ENCODE peak calls at places on chromosomes 3 and 15, in ten cellular contexts. A is RWPE1, Y is progenitor cell of endocrine pancreas, U is mammary epithelial cell, P is PC-9, Q is transverse colon, G is pancreas, S is AG09309, J is AG04449, W is GM06990. T is an unnamed sample.

GRCh38 chr15:101048191-101049011 is 129.2 kb downstream of the LRRK1 start:
- DNase-seq in A (no peak), Y (peak; percentile 4), U (no peak), P (no peak), Q (peak; percentile 3), G (no peak), S (no peak), J (no peak), W (no peak), T (no peak)

GRCh38 chr3:179421500-179421899 is 29.8 kb downstream of the GNB4 start:
- DNase-seq in A (peak; percentile 20), Y (no peak), U (peak; percentile 15), P (no peak), Q (no peak), G (no peak), S (no peak), J (no peak), W (no peak), T (no peak)

GRCh38 chr3:10263549-10264363 is 15.5 kb downstream of the TATDN2 start:
- DNase-seq in A (peak; percentile 43), Y (no peak), U (peak; percentile 18), P (no peak), Q (peak; percentile 24), G (no peak), S (no peak), J (no peak), W (peak; percentile 24), T (peak; percentile 90)

GRCh38 chr3:188396251-188396650 is 242.3 kb downstream of the LPP start:
- DNase-seq in A (peak; percentile 42), Y (no peak), U (peak; percentile 41), P (no peak), Q (no peak), G (no peak), S (no peak), J (no peak), W (no peak), T (no peak)

GRCh38 chr3:134008630-134009156 is 21.0 kb downstream of the SLCO2A1 start:
- DNase-seq in A (peak; percentile 45), Y (no peak), U (peak; percentile 86), P (peak; percentile 72), Q (no peak), G (no peak), S (peak; percentile 67), J (peak; percentile 84), W (no peak), T (no peak)

GRCh38 chr3:107421170-107421792 is 44.0 kb downstream of the CCDC54 start:
- DNase-seq in A (peak; percentile 54), Y (no peak), U (peak; percentile 66), P (peak; percentile 76), Q (no peak), G (no peak), S (no peak), J (no peak), W (peak; percentile 45), T (peak; percentile 15)

GRCh38 chr15:78993931-78994530 is 49.2 kb upstream of the CTSH start:
- DNase-seq in A (no peak), Y (no peak), U (no peak), P (no peak), Q (no peak), G (no peak), S (no peak), J (no peak), W (no peak), T (no peak)

GRCh38 chr3:129616713-129617112 is 10.2 kb upstream of the PLXND1 start:
- DNase-seq in A (no peak), Y (no peak), U (peak; percentile 28), P (no peak), Q (no peak), G (no peak), S (no peak), J (no peak), W (no peak), T (no peak)

GRCh38 chr3:183988216-183988790 is 29.4 kb downstream of the ABCC5 start:
- DNase-seq in A (no peak), Y (no peak), U (no peak), P (no peak), Q (no peak), G (no peak), S (peak; percentile 52), J (peak; percentile 38), W (no peak), T (no peak)

GRCh38 chr15:56208185-56208584 is 35.5 kb downstream of the RFX7 start:
- DNase-seq in A (no peak), Y (no peak), U (no peak), P (no peak), Q (no peak), G (no peak), S (no peak), J (no peak), W (no peak), T (no peak)

GRCh38 chr3:125289429-125289828 is 76.9 kb upstream of the SLC12A8 start:
- DNase-seq in A (no peak), Y (no peak), U (no peak), P (no peak), Q (no peak), G (no peak), S (no peak), J (no peak), W (no peak), T (no peak)

GRCh38 chr3:107897471-107898180 is 193.2 kb downstream of the CD47 start:
- DNase-seq in A (no peak), Y (no peak), U (peak; percentile 33), P (peak; percentile 62), Q (no peak), G (no peak), S (peak; percentile 32), J (no peak), W (no peak), T (no peak)

GRCh38 chr15:57607570-57608000 is 15.9 kb downstream of the MYZAP start:
- DNase-seq in A (peak; percentile 83), Y (no peak), U (peak; percentile 75), P (peak; percentile 95), Q (peak; percentile 85), G (no peak), S (no peak), J (no peak), W (no peak), T (no peak)

DNA sequence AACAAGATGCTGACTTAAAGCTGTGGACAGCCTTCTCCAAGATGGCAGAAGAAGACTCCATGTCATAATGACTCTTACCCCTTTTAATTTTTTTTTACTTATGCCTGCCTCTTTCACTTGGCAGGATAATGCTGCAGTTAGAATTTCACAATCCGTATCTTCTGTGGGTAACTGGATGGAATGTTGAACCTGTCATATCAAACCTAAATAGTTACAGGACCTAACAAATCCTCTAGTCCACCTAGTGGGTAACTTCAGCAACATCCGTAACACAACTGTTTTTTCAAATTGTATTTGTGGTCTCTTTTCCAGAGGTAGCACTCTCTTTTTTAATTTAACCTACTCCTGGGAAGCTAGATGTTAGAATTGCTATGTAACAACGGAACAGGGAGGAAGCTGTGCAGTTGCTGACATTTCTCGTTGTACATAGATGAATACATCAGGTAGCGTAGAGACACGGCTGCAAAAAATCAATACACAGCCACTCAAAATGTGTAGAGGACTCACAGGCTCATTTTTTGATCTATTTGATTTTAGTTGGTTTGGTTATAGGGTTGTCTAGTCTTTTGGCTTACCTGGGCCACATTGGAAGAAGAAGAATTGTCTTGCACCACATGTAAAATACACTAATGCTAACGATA is 43.9 kb upstream of the TRPM1 start:
- DNase-seq in A (no peak), Y (no peak), U (peak; percentile 18), P (no peak), Q (no peak), G (no peak), S (peak; percentile 24), J (no peak), W (no peak), T (no peak)
- TF ChIP-seq CTCF in A (no peak), Y (peak; percentile 38), U (no peak), P (no peak), Q (no peak), G (no peak), S (peak; percentile 17), J (no peak), W (no peak), T (no peak)

DNA sequence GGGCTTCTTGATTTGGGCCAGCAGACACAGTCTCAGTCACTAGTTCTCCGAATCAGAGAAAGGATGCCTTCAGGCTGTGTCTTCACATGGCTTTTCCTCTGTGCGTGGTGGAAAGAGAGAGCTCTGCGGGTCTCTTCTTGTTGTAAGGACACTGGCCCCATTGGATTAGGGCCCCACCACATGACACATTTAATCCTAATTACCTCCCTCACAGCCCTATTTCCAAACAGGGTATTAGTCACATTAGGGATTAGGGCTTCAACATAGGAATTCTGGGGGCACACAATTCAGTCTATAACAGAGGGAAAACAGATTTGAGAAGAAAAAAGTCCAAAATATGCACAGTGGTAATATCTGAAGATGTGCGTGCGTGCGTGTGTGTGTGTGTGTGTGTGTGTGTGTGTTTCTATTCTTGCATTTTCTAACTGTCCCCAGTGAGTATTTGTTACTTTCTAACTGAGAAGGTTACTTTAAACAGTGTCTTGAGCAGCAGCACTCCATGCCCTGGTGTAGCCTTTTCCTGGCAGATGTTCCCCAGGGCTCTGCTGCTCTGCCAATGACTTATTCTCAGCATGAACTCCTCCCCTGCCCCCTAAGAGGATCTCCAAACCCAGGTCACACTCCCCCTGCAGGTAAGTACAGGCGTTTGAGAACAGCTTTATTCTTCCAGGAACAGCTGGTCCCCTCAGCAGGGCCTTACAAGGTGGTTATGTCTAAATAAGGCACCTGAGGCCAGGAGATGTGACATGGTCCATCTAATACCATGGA is 72.9 kb downstream of the RPL39L start:
- DNase-seq in A (peak; percentile 59), Y (no peak), U (peak; percentile 64), P (peak; percentile 60), Q (no peak), G (no peak), S (no peak), J (no peak), W (peak; percentile 60), T (peak; percentile 66)
- TF ChIP-seq CTCF in A (no peak), Y (peak; percentile 50), U (peak; percentile 48), P (peak; percentile 42), Q (peak; percentile 9), G (no peak), S (peak; percentile 10), J (peak; percentile 6), W (peak; percentile 74), T (peak; percentile 51)

DNA sequence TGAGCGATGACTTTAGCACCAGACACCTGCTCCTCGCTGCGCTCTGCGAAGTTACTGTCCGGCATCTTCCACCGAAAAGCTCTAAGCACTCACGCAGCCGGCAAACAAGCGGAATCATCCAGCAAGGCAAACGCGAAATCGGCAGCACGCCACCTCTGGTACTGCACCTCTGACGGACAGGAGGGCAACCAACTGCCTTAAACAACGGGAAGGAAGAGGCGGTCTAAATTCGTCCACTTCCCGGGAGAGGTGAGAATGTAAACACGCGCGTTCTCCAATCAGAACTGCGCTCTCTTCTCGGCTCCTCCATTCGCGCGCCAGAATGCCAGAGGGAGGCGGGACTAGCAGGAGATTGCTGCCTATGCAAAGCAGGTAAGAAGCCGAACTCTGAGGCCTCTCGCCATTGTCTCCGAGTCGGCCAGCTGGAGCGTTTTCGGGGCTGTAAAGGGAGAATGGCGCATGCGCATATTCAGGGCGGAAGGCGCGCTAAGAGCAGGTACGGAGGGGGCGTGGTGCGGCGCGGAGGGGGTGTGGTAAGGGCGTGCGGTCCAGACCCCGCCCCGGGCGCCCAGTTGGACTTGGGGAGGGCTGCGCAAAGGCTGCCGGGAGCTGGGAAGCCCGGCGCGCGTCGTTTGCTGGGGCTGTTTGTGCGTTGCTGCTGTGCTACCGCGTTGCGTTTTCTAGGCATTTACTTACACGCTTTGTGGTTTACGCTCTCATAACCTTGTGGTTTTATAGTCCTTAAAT is at the start of the genes BTD and HACL1:
- DNase-seq in A (peak; percentile 91), Y (peak; percentile 96), U (peak; percentile 99), P (peak; percentile 98), Q (peak; percentile 98), G (peak; percentile 97), S (peak; percentile 96), J (peak; percentile 96), W (peak; percentile 99), T (peak; percentile 99)
- TF ChIP-seq CTCF in A (no peak), Y (peak; percentile 24), U (peak; percentile 38), P (peak; percentile 33), Q (peak; percentile 11), G (no peak), S (peak; percentile 34), J (peak; percentile 37), W (peak; percentile 27), T (no peak)

GRCh38 chr3:196179380-196180308 is 31.6 kb downstream of the ZDHHC19 start:
- DNase-seq in A (peak; percentile 69), Y (no peak), U (peak; percentile 91), P (peak; percentile 29), Q (peak; percentile 52), G (no peak), S (peak; percentile 28), J (no peak), W (peak; percentile 95), T (peak; percentile 98)
- TF ChIP-seq CTCF in A (no peak), Y (no peak), U (no peak), P (no peak), Q (no peak), G (no peak), S (no peak), J (no peak), W (peak; percentile 51), T (no peak)

T was measured in activated CD8-positive, alpha-beta T cell treated with anti-CD3 and anti-CD28 coated beads for 36 hours.